ENCODE peak calls at places on chromosome 4, in seven cellular contexts. C is EL; A is naive thymus-derived CD4-positive, alpha-beta T cell; T is GM23248; L is amniotic epithelial cell; N is naive thymus-derived CD8-positive, alpha-beta T cell; Q is activated T-helper 1 cell treated with Interleukin-2 at 50 U/mL for 16 hours. O is an unnamed sample.

GRCh38 chr4:145709843-145710242 is 29.9 kb downstream of the C4orf51 start:
- DNase-seq in C (peak; percentile 87), T (peak; percentile 95), A (no peak), L (peak; percentile 91), N (no peak), Q (no peak), O (peak; percentile 52)

GRCh38 chr4:71406459-71406963 is 67.7 kb downstream of the SLC4A4 start:
- DNase-seq in L (peak; percentile 65), Q (no peak), C (peak; percentile 78), N (no peak), A (no peak), T (peak; percentile 53), O (peak; percentile 54)

GRCh38 chr4:94500696-94501095 is 49.0 kb downstream of the PDLIM5 start:
- DNase-seq in N (no peak), T (no peak), C (no peak), Q (no peak), A (no peak), L (no peak), O (no peak)

GRCh38 chr4:172892300-172892699 is 276.3 kb upstream of the GALNT7 start:
- DNase-seq in L (peak; percentile 4), T (peak; percentile 25), C (peak; percentile 7), A (no peak), Q (no peak), N (no peak), O (no peak)

GRCh38 chr4:76108467-76109181 is 34.1 kb downstream of the ART3 start:
- DNase-seq in A (no peak), N (no peak), L (peak; percentile 79), T (peak; percentile 26), C (peak; percentile 23), Q (no peak), O (no peak)

GRCh38 chr4:80071643-80072606 is 1.1 kb downstream of the ANTXR2 start:
- DNase-seq in T (peak; percentile 65), N (peak; percentile 50), Q (peak; percentile 29), L (peak; percentile 53), A (peak; percentile 56), C (peak; percentile 48), O (no peak)

GRCh38 chr4:26178874-26179273 is 141.9 kb upstream of the RBPJ start:
- DNase-seq in T (peak; percentile 51), N (no peak), A (no peak), Q (no peak), L (no peak), C (no peak), O (no peak)

GRCh38 chr4:182878633-182879495 is 38.3 kb downstream of the DCTD start:
- DNase-seq in L (no peak), A (no peak), Q (no peak), N (no peak), C (no peak), T (no peak), O (no peak)

GRCh38 chr4:37928421-37928820 is 31.8 kb upstream of the PTTG2 start:
- DNase-seq in A (no peak), N (no peak), L (no peak), C (no peak), Q (no peak), T (no peak), O (no peak)

GRCh38 chr4:119471259-119471658 is 149.3 kb upstream of the FABP2 start:
- DNase-seq in C (no peak), A (no peak), T (no peak), L (no peak), Q (no peak), N (no peak), O (no peak)

GRCh38 chr4:56128231-56128630 is 179.5 kb downstream of the CEP135 start:
- DNase-seq in T (peak; percentile 61), C (no peak), L (peak; percentile 45), A (no peak), Q (no peak), N (no peak), O (peak; percentile 86)

GRCh38 chr4:103718993-103719319 is 829 bp downstream of the TACR3 start:
- DNase-seq in C (peak; percentile 0), L (no peak), N (no peak), T (no peak), A (no peak), Q (no peak), O (no peak)

GRCh38 chr4:87108142-87108546 is 112.3 kb downstream of the KLHL8 start:
- DNase-seq in A (no peak), C (peak; percentile 89), Q (no peak), T (peak; percentile 91), L (peak; percentile 67), N (no peak), O (peak; percentile 69)

GRCh38 chr4:16104520-16104919 is 20.7 kb upstream of the PROM1 start:
- DNase-seq in L (no peak), T (no peak), C (no peak), N (no peak), A (no peak), Q (no peak), O (no peak)